ENCODE peak calls at places on chromosomes 4 and X, in four cellular contexts. I is GM12878, E is HepG2, N is K562. D is an unnamed sample.

GRCh38 chr4:83552924-83553323 is 17.0 kb downstream of the GPAT3 start:
- DNase-seq in I (no peak), E (no peak), N (peak; percentile 41), D (no peak)

GRCh38 chr4:929096-929765 is 2.9 kb downstream of the GAK start:
- DNase-seq in N (no peak), E (no peak), I (no peak), D (peak; percentile 5)

GRCh38 chrX:38796926-38797325 is 4.3 kb upstream of the MID1IP1 start:
- DNase-seq in I (no peak), N (no peak), E (no peak), D (no peak)

GRCh38 chrX:143669395-143669794 is 33.5 kb upstream of the SLITRK4 start:
- DNase-seq in E (no peak), N (no peak), I (no peak), D (no peak)

GRCh38 chr4:130896920-130897319 is 1801.0 kb downstream of the C4orf33 start:
- DNase-seq in I (no peak), E (no peak), N (no peak), D (no peak)

GRCh38 chrX:104432321-104432720 is 133.7 kb upstream of the IL1RAPL2 start:
- DNase-seq in N (no peak), E (no peak), I (no peak), D (no peak)

GRCh38 chrX:115625577-115626301 is 64.8 kb downstream of the PLS3 start:
- DNase-seq in N (no peak), E (no peak), I (no peak), D (no peak)

GRCh38 chr4:140144050-140144449 is 9.9 kb downstream of the MAML3 start:
- DNase-seq in N (no peak), E (no peak), I (no peak), D (no peak)

GRCh38 chr4:175971393-175972179 is 94.1 kb upstream of the WDR17 start:
- DNase-seq in I (no peak), N (no peak), E (no peak), D (no peak)

GRCh38 chr4:112378858-112379257 is 81.7 kb downstream of the ALPK1 start:
- DNase-seq in E (no peak), I (no peak), N (no peak), D (no peak)

GRCh38 chrX:131792789-131793462 is 230.2 kb upstream of the STK26 start:
- DNase-seq in I (peak; percentile 90), E (no peak), N (no peak), D (peak; percentile 68)

GRCh38 chr4:59091376-59092142 is 1981.4 kb upstream of the IGFBP7 start:
- DNase-seq in I (no peak), N (no peak), E (no peak), D (no peak)

GRCh38 chr4:81684357-81684756 is 212.7 kb upstream of the RASGEF1B start:
- DNase-seq in E (no peak), N (no peak), I (no peak), D (no peak)

GRCh38 chr4:186936496-186937375 is 213.1 kb upstream of the FAT1 start:
- DNase-seq in I (no peak), N (no peak), E (peak; percentile 95), D (no peak)

GRCh38 chr4:122783301-122784215 is 43.1 kb upstream of the FGF2 start:
- DNase-seq in I (no peak), N (no peak), E (peak; percentile 37), D (no peak)

GRCh38 chrX:12949205-12949926 is 25.5 kb upstream of the TMSB4X start:
- DNase-seq in N (no peak), E (no peak), I (peak; percentile 45), D (no peak)

GRCh38 chr4:27929141-27929540 is 1068.5 kb downstream of the STIM2 start:
- DNase-seq in I (no peak), E (no peak), N (no peak), D (no peak)

GRCh38 chrX:119745283-119745848 is 13.0 kb upstream of the SOWAHD start:
- DNase-seq in N (no peak), I (no peak), E (no peak), D (no peak)

GRCh38 chr4:25928320-25928955 is 14.4 kb downstream of the SMIM20 start:
- DNase-seq in N (no peak), E (no peak), I (no peak), D (no peak)

GRCh38 chrX:13899607-13900006 is 82.7 kb upstream of the GPM6B start:
- DNase-seq in E (no peak), I (no peak), N (no peak), D (no peak)

GRCh38 chr4:61532324-61532723 is 332.2 kb downstream of the ADGRL3 start:
- DNase-seq in N (no peak), I (no peak), E (no peak), D (no peak)

GRCh38 chrX:11606408-11606807 is 59.3 kb downstream of the ARHGAP6 start:
- DNase-seq in E (no peak), N (no peak), I (no peak), D (no peak)

GRCh38 chrX:150680974-150681373 is 12.2 kb upstream of the MTMR1 start:
- DNase-seq in E (peak; percentile 7), I (no peak), N (peak; percentile 33), D (peak; percentile 36)

GRCh38 chrX:131792356-131792749 is 230.7 kb upstream of the STK26 start:
- DNase-seq in I (peak; percentile 98), E (no peak), N (no peak), D (peak; percentile 63)

GRCh38 chrX:13000311-13000811 is 25.5 kb downstream of the TMSB4X start:
- DNase-seq in E (no peak), I (peak; percentile 90), N (no peak), D (no peak)

GRCh38 chr4:26936284-26937065 is 75.8 kb downstream of the STIM2 start:
- DNase-seq in E (peak; percentile 75), N (peak; percentile 32), I (no peak), D (no peak)

GRCh38 chr4:40307627-40308497 is 27.3 kb upstream of the CHRNA9 start:
- DNase-seq in I (peak; percentile 84), E (no peak), N (peak; percentile 82), D (no peak)

GRCh38 chrX:51894697-51895336 is 1.4 kb downstream of the MAGED1 start:
- DNase-seq in E (no peak), N (no peak), I (no peak), D (peak; percentile 46)

GRCh38 chr4:137531121-137531520 is 1.2 kb downstream of the PCDH18 start:
- DNase-seq in I (no peak), E (no peak), N (no peak), D (peak; percentile 10)

GRCh38 chr4:105147226-105148151 is 813 bp downstream of the TET2 start:
- DNase-seq in I (no peak), N (peak; percentile 61), E (peak; percentile 24), D (peak; percentile 62)
- TF ChIP-seq ZBTB33 in I (no peak), N (no peak), E (no peak), D (no peak)

GRCh38 chr4:80140237-80140636 is 57.1 kb upstream of the PRDM8 start:
- DNase-seq in E (no peak), I (no peak), N (no peak), D (no peak)

GRCh38 chr4:80137631-80138030 is 59.7 kb upstream of the PRDM8 start:
- DNase-seq in N (no peak), I (no peak), E (no peak), D (no peak)

GRCh38 chr4:80139668-80140067 is 57.6 kb upstream of the PRDM8 start:
- DNase-seq in I (no peak), E (no peak), N (no peak), D (no peak)

GRCh38 chr4:80136238-80136637 is 61.1 kb upstream of the PRDM8 start:
- DNase-seq in N (no peak), I (no peak), E (no peak), D (no peak)

DNA sequence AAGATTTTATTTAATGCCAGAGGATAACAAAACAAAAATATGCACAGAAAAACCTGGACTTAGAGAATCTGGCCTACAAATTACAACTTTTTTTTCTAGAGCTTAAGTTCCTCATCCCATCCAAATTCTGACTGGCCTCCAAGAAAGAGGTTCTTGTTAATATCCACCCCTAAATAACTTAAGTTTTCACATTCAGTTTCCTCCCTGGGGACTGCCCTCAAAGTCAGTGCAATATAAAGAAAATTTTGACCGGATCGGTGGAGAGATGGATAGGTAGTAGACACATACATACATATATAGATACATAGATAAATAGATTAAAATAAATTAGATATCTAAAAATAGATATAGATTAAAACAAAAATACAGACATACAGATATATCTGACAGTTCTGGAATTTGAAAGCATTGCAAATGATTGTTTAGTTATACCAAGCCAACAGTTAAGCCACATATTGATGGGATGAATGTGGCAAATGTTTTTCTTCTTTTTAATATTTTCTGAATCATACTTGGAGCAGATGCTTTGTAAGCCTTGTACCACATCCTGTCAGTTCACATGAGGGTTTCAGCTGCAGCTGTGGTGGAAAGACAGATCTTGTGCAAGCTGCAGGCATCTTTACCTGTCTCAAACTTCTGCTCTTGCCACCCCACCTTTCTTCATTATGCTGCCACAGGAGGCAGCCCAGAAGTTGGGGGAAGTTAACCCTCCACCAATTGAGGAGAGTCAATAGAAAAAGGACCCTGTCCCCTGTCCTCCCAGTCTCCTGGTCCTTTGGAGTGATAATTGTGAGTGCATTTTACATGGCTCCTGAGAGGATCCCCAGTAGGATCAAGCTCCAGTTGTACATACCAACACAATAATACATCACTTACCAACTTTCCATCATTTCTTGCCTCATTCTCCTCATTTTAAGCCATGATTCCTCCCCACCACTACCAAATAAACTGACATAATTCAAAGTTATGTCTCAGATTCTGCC is 58.5 kb upstream of the PRDM8 start:
- DNase-seq in I (peak; percentile 12), N (no peak), E (no peak), D (no peak)
- TF ChIP-seq MXI1 in I (no peak), N (no peak), E (no peak), D (no peak)

DNA sequence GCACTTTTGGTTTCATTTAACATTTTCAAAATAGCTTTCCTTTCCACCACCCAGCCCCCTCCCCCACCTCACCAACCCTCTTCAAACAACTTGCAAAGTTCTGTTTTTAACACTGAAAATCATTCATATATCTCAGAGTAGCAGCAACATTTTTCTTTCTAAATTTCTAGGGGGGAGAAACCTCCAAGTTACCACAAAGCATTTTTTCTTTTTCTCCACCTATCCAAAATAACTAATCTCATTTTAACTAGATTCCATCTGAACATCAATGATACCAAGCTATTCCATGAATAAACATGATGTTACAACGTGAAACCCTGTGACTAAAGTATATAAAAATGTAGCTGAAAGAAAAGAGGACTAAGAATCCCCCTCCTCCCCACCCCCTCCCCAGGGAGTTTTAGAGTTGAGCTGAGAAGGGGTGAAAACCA is 5.3 kb downstream of the LDB2 start:
- DNase-seq in N (no peak), I (no peak), E (no peak), D (no peak)
- TF ChIP-seq ZBTB33 in N (no peak), I (no peak), E (no peak), D (no peak)

GRCh38 chr4:11624370-11624769 is 195.7 kb upstream of the HS3ST1 start:
- DNase-seq in E (no peak), N (no peak), I (no peak), D (no peak)

GRCh38 chr4:11626046-11626445 is 197.4 kb upstream of the HS3ST1 start:
- DNase-seq in N (no peak), I (no peak), E (no peak), D (no peak)

GRCh38 chr4:11625206-11625605 is 196.5 kb upstream of the HS3ST1 start:
- DNase-seq in I (no peak), N (no peak), E (no peak), D (no peak)

GRCh38 chr4:11622961-11623725 is 194.4 kb upstream of the HS3ST1 start:
- DNase-seq in E (no peak), I (no peak), N (no peak), D (no peak)

DNA sequence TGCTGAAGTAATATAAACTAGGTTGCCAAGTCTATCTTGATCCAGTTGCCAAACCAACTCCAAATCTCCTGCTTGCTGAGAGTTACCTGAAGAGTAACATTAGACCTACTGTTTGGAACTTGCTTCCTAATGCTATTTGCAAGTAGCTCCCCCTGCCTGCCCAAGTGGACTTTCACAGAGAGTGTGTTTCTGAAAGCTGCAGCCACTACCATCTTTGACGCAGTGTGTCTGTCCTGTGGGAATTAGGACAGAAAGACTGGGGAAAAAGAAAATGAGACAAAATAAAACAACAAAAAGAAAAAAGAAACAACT is 195.0 kb upstream of the HS3ST1 start:
- DNase-seq in N (no peak), I (no peak), E (no peak), D (no peak)
- TF ChIP-seq MXI1 in N (no peak), I (no peak), E (no peak), D (no peak)

D was measured in SK-N-SH.